ENCODE peak calls at places on chromosomes 5 and 9, in five cellular contexts. One of them, this sample, is unnamed.

GRCh38 chr5:125225424-125225823 is 479.0 kb upstream of the ZNF608 start:
- DNase-seq in fibroblast of lung: no peak
- DNase-seq in cardiac fibroblast: no peak
- DNase-seq in IMR-90: no peak
- DNase-seq in right cardiac atrium: no peak
- DNase-seq in this sample: no peak

GRCh38 chr9:69121155-69122085 is 52.7 kb upstream of the TJP2 start:
- DNase-seq in fibroblast of lung: peak; percentile 34
- DNase-seq in cardiac fibroblast: peak; percentile 39
- DNase-seq in IMR-90: peak; percentile 31
- DNase-seq in right cardiac atrium: peak; percentile 37
- DNase-seq in this sample: no peak

GRCh38 chr9:134618163-134618822 is 23.3 kb upstream of the COL5A1 start:
- DNase-seq in fibroblast of lung: no peak
- DNase-seq in cardiac fibroblast: no peak
- DNase-seq in IMR-90: no peak
- DNase-seq in right cardiac atrium: no peak
- DNase-seq in this sample: no peak

GRCh38 chr5:131980696-131981095 is 30.8 kb downstream of the ACSL6 start:
- DNase-seq in fibroblast of lung: no peak
- DNase-seq in cardiac fibroblast: no peak
- DNase-seq in IMR-90: no peak
- DNase-seq in right cardiac atrium: no peak
- DNase-seq in this sample: no peak

GRCh38 chr5:16253856-16254255 is 74.3 kb upstream of the MARCHF11 start:
- DNase-seq in fibroblast of lung: no peak
- DNase-seq in cardiac fibroblast: no peak
- DNase-seq in IMR-90: no peak
- DNase-seq in right cardiac atrium: no peak
- DNase-seq in this sample: no peak

GRCh38 chr5:113122053-113122452 is 145.5 kb downstream of the DCP2 start:
- DNase-seq in fibroblast of lung: peak; percentile 72
- DNase-seq in cardiac fibroblast: peak; percentile 89
- DNase-seq in IMR-90: peak; percentile 94
- DNase-seq in right cardiac atrium: peak; percentile 74
- DNase-seq in this sample: peak; percentile 18

GRCh38 chr5:68047035-68047434 is 168.5 kb upstream of the PIK3R1 start:
- DNase-seq in fibroblast of lung: peak; percentile 92
- DNase-seq in cardiac fibroblast: peak; percentile 47
- DNase-seq in IMR-90: peak; percentile 54
- DNase-seq in right cardiac atrium: no peak
- DNase-seq in this sample: peak; percentile 7

GRCh38 chr5:9653811-9654210 is 23.7 kb upstream of the TAS2R1 start:
- DNase-seq in fibroblast of lung: peak; percentile 91
- DNase-seq in cardiac fibroblast: peak; percentile 95
- DNase-seq in IMR-90: peak; percentile 97
- DNase-seq in right cardiac atrium: peak; percentile 64
- DNase-seq in this sample: peak; percentile 83

GRCh38 chr5:145925353-145925752 is 11.0 kb upstream of the SH3RF2 start:
- DNase-seq in fibroblast of lung: peak; percentile 98
- DNase-seq in cardiac fibroblast: peak; percentile 88
- DNase-seq in IMR-90: peak; percentile 86
- DNase-seq in right cardiac atrium: no peak
- DNase-seq in this sample: peak; percentile 51

GRCh38 chr5:73633060-73633459 is 7.1 kb downstream of the ARHGEF28 start:
- DNase-seq in fibroblast of lung: no peak
- DNase-seq in cardiac fibroblast: no peak
- DNase-seq in IMR-90: no peak
- DNase-seq in right cardiac atrium: no peak
- DNase-seq in this sample: no peak

GRCh38 chr9:113952651-113953050 is 76.5 kb downstream of the ZNF618 start:
- DNase-seq in fibroblast of lung: peak; percentile 55
- DNase-seq in cardiac fibroblast: no peak
- DNase-seq in IMR-90: no peak
- DNase-seq in right cardiac atrium: no peak
- DNase-seq in this sample: no peak

GRCh38 chr5:10330511-10331105 is 22.9 kb upstream of the MARCHF6 start:
- DNase-seq in fibroblast of lung: no peak
- DNase-seq in cardiac fibroblast: no peak
- DNase-seq in IMR-90: no peak
- DNase-seq in right cardiac atrium: peak; percentile 31
- DNase-seq in this sample: no peak

GRCh38 chr5:100130307-100130706 is 404.9 kb upstream of the FAM174A start:
- DNase-seq in fibroblast of lung: no peak
- DNase-seq in cardiac fibroblast: no peak
- DNase-seq in IMR-90: no peak
- DNase-seq in right cardiac atrium: no peak
- DNase-seq in this sample: no peak

GRCh38 chr5:172453206-172453985 is 929 bp downstream of the SH3PXD2B start:
- DNase-seq in fibroblast of lung: peak; percentile 77
- DNase-seq in cardiac fibroblast: peak; percentile 79
- DNase-seq in IMR-90: peak; percentile 74
- DNase-seq in right cardiac atrium: no peak
- DNase-seq in this sample: no peak

GRCh38 chr5:118882666-118883065 is 105.7 kb downstream of the DTWD2 start:
- DNase-seq in fibroblast of lung: no peak
- DNase-seq in cardiac fibroblast: no peak
- DNase-seq in IMR-90: no peak
- DNase-seq in right cardiac atrium: no peak
- DNase-seq in this sample: no peak

GRCh38 chr9:32782476-32783167 is 718 bp upstream of the TMEM215 start:
- DNase-seq in fibroblast of lung: no peak
- DNase-seq in cardiac fibroblast: no peak
- DNase-seq in IMR-90: no peak
- DNase-seq in right cardiac atrium: no peak
- DNase-seq in this sample: no peak

GRCh38 chr5:87242242-87242641 is 25.4 kb upstream of the RASA1 start:
- DNase-seq in fibroblast of lung: no peak
- DNase-seq in cardiac fibroblast: no peak
- DNase-seq in IMR-90: no peak
- DNase-seq in right cardiac atrium: no peak
- DNase-seq in this sample: no peak

GRCh38 chr9:19087601-19088000 is 15.1 kb downstream of the HAUS6 start:
- DNase-seq in fibroblast of lung: peak; percentile 58
- DNase-seq in cardiac fibroblast: peak; percentile 59
- DNase-seq in IMR-90: peak; percentile 59
- DNase-seq in right cardiac atrium: no peak
- DNase-seq in this sample: peak; percentile 1

GRCh38 chr5:154345255-154345952 is 100.4 kb upstream of the SAP30L start:
- DNase-seq in fibroblast of lung: no peak
- DNase-seq in cardiac fibroblast: no peak
- DNase-seq in IMR-90: no peak
- DNase-seq in right cardiac atrium: no peak
- DNase-seq in this sample: no peak

GRCh38 chr5:125277494-125278154 is 531.2 kb upstream of the ZNF608 start:
- DNase-seq in fibroblast of lung: peak; percentile 96
- DNase-seq in cardiac fibroblast: peak; percentile 54
- DNase-seq in IMR-90: peak; percentile 94
- DNase-seq in right cardiac atrium: no peak
- DNase-seq in this sample: peak; percentile 66

GRCh38 chr5:264346-264745 is 7.1 kb upstream of the PDCD6 start:
- DNase-seq in fibroblast of lung: no peak
- DNase-seq in cardiac fibroblast: peak; percentile 8
- DNase-seq in IMR-90: no peak
- DNase-seq in right cardiac atrium: no peak
- DNase-seq in this sample: no peak

GRCh38 chr9:96243798-96244197 is 58.2 kb downstream of the HSD17B3 start:
- DNase-seq in fibroblast of lung: no peak
- DNase-seq in cardiac fibroblast: no peak
- DNase-seq in IMR-90: no peak
- DNase-seq in right cardiac atrium: no peak
- DNase-seq in this sample: no peak

GRCh38 chr5:2511131-2511530 is 240.3 kb downstream of the IRX2 start:
- DNase-seq in fibroblast of lung: no peak
- DNase-seq in cardiac fibroblast: no peak
- DNase-seq in IMR-90: no peak
- DNase-seq in right cardiac atrium: no peak
- DNase-seq in this sample: no peak

GRCh38 chr5:74538206-74538661 is 102.3 kb downstream of the ENC1 start:
- DNase-seq in fibroblast of lung: peak; percentile 36
- DNase-seq in cardiac fibroblast: peak; percentile 95
- DNase-seq in IMR-90: peak; percentile 89
- DNase-seq in right cardiac atrium: peak; percentile 74
- DNase-seq in this sample: peak; percentile 64

GRCh38 chr9:95043826-95044225 is 273.7 kb downstream of the FANCC start:
- DNase-seq in fibroblast of lung: no peak
- DNase-seq in cardiac fibroblast: no peak
- DNase-seq in IMR-90: no peak
- DNase-seq in right cardiac atrium: no peak
- DNase-seq in this sample: no peak

GRCh38 chr9:95047452-95048224 is 269.9 kb downstream of the FANCC start:
- DNase-seq in fibroblast of lung: no peak
- DNase-seq in cardiac fibroblast: no peak
- DNase-seq in IMR-90: no peak
- DNase-seq in right cardiac atrium: no peak
- DNase-seq in this sample: no peak

GRCh38 chr9:95048225-95049087 is 269.1 kb downstream of the FANCC start:
- DNase-seq in fibroblast of lung: peak; percentile 58
- DNase-seq in cardiac fibroblast: peak; percentile 46
- DNase-seq in IMR-90: no peak
- DNase-seq in right cardiac atrium: peak; percentile 76
- DNase-seq in this sample: no peak

GRCh38 chr9:95045751-95046150 is 271.8 kb downstream of the FANCC start:
- DNase-seq in fibroblast of lung: no peak
- DNase-seq in cardiac fibroblast: no peak
- DNase-seq in IMR-90: no peak
- DNase-seq in right cardiac atrium: no peak
- DNase-seq in this sample: no peak

DNA sequence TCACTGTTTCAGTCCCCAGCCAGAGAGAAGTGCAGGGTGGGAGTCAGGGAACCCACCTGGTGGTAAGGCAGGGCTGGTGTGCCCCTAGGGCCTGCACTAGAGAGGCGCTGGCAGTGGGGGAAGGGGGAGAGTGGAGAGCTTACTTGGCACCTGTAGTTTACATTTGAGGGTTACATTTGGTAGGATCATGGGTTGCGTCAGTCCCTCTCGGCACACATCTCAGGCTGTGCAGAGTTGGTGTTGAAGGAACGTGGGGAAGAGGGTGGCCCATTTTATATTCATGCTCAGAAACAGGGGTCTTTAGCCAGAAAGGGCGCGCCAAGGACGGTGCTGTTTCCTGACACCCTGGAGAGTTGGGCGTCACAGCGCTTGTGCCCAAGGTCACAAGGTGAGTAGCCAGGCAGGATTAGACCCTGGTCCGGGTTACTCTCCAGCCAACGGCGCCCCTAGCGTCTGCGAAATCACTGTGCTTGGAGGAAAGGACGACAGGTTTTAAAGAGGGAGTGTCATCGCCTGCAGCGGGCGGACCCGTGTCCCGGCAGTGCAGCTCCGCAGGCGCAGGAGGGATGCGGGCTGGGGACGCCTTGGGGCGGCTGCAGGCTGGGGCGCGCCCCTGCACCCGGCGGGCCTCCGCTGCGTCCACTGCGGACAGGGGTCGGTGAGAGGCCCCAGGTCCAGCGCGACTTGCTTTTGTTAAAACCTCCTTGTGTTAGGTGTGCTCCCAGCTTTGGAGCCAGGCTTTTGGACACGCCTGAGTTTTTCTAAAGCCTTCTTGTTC is 272.6 kb downstream of the FANCC start:
- DNase-seq in fibroblast of lung: no peak
- DNase-seq in cardiac fibroblast: no peak
- DNase-seq in IMR-90: no peak
- DNase-seq in right cardiac atrium: peak; percentile 26
- DNase-seq in this sample: no peak
- H3K4me3 ChIP-seq in fibroblast of lung: no peak overlapping the region
- H3K4me3 ChIP-seq in cardiac fibroblast: no peak overlapping the region
- H3K4me3 ChIP-seq in IMR-90: no peak overlapping the region
- H3K4me3 ChIP-seq in right cardiac atrium: no peak overlapping the region
- H3K4me3 ChIP-seq in this sample: no peak overlapping the region

GRCh38 chr5:178163772-178164735 is 10.4 kb upstream of the NHP2 start:
- DNase-seq in fibroblast of lung: peak; percentile 43
- DNase-seq in cardiac fibroblast: peak; percentile 72
- DNase-seq in IMR-90: peak; percentile 52
- DNase-seq in right cardiac atrium: peak; percentile 79
- DNase-seq in this sample: no peak
- H3K4me3 ChIP-seq in fibroblast of lung: no peak overlapping the region
- H3K4me3 ChIP-seq in cardiac fibroblast: no peak overlapping the region
- H3K4me3 ChIP-seq in IMR-90: no peak overlapping the region
- H3K4me3 ChIP-seq in right cardiac atrium: no peak overlapping the region
- H3K4me3 ChIP-seq in this sample: peak overlapping the region; percentile 42

DNA sequence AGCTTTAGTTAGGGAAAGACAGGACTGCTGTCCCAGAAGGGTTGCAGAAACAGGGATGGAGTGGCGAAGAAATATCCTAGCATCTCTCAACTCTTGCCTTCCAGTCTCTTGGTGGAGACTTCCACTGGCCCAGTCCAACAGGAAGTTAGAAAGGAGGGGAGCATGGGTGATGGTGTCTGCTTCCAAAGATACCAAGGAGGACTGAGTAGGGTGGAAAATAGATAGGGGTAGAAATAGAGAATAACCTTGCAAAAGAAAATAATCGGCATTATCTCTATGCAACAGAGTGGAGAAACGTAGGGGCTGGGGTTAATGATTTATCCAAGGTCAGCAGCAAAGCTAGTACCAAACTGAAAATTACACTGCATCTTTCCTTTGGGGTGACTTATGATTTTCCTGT is 242.3 kb downstream of the PSAT1 start:
- DNase-seq in fibroblast of lung: no peak
- DNase-seq in cardiac fibroblast: no peak
- DNase-seq in IMR-90: no peak
- DNase-seq in right cardiac atrium: no peak
- DNase-seq in this sample: no peak
- H3K4me3 ChIP-seq in fibroblast of lung: no peak overlapping the region
- H3K4me3 ChIP-seq in cardiac fibroblast: no peak overlapping the region
- H3K4me3 ChIP-seq in IMR-90: no peak overlapping the region
- H3K4me3 ChIP-seq in right cardiac atrium: no peak overlapping the region
- H3K4me3 ChIP-seq in this sample: no peak overlapping the region

GRCh38 chr9:70257991-70258691 is 637 bp upstream of the SMC5 start:
- DNase-seq in fibroblast of lung: peak; percentile 72
- DNase-seq in cardiac fibroblast: peak; percentile 58
- DNase-seq in IMR-90: peak; percentile 48
- DNase-seq in right cardiac atrium: no peak
- DNase-seq in this sample: peak; percentile 18

GRCh38 chr9:70257512-70257911 is 1.3 kb upstream of the SMC5 start:
- DNase-seq in fibroblast of lung: no peak
- DNase-seq in cardiac fibroblast: no peak
- DNase-seq in IMR-90: no peak
- DNase-seq in right cardiac atrium: no peak
- DNase-seq in this sample: no peak

GRCh38 chr9:70258692-70259511 is at the start of gene SMC5:
- DNase-seq in fibroblast of lung: peak; percentile 90
- DNase-seq in cardiac fibroblast: peak; percentile 96
- DNase-seq in IMR-90: peak; percentile 92
- DNase-seq in right cardiac atrium: peak; percentile 92
- DNase-seq in this sample: peak; percentile 82

GRCh38 chr9:70255521-70255920 is 3.3 kb upstream of the SMC5 start:
- DNase-seq in fibroblast of lung: peak; percentile 62
- DNase-seq in cardiac fibroblast: no peak
- DNase-seq in IMR-90: peak; percentile 45
- DNase-seq in right cardiac atrium: no peak
- DNase-seq in this sample: no peak

DNA sequence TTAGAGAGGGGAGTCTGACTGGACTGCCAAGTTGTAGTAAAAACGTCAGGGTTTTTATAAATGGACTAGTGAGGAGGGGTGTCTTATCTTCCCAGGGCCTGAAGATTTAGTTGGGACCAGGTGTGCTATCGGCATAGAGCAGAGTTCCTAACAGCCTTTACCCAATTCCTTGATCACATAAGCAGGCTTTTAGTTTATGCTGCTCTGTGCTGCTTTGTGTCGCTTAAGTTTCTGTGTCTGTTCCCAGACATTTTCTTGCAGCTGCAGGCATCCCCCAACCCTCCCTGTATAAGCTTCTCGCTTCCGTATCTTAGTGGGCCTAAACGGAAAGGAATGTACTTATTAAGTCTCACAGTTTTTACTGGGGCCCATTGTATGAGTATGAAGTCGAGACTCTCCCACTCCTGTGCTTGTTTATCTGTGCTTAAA is 2.6 kb upstream of the SMC5 start:
- DNase-seq in fibroblast of lung: peak; percentile 94
- DNase-seq in cardiac fibroblast: peak; percentile 79
- DNase-seq in IMR-90: peak; percentile 89
- DNase-seq in right cardiac atrium: no peak
- DNase-seq in this sample: peak; percentile 61
- H3K4me3 ChIP-seq in fibroblast of lung: peak overlapping the region; percentile 48
- H3K4me3 ChIP-seq in cardiac fibroblast: peak overlapping the region; percentile 89
- H3K4me3 ChIP-seq in IMR-90: peak overlapping the region; percentile 26
- H3K4me3 ChIP-seq in right cardiac atrium: peak overlapping the region; percentile 17
- H3K4me3 ChIP-seq in this sample: peak overlapping the region; percentile 50

This sample was measured in AG04450.